ENCODE peak calls at places on chromosomes 16 and 17, in eight cellular contexts. H is lung, K is activated B cell treated with CpG ODN at 0.5 μM for 24 hours, C is AG04450, U is AG09309, S is cardiac muscle cell, D is cardiac fibroblast, Y is nephron progenitor cell. P is an unnamed sample.

GRCh38 chr16:89344314-89344828 is 126.9 kb downstream of the ZNF778 start:
- DNase-seq in H (no peak), K (no peak), C (no peak), U (no peak), S (no peak), D (no peak), Y (no peak), P (no peak)

GRCh38 chr16:87762071-87762571 is 3.7 kb downstream of the KLHDC4 start:
- DNase-seq in H (no peak), K (no peak), C (no peak), U (no peak), S (peak), D (no peak), Y (no peak), P (no peak)

GRCh38 chr16:47729701-47730100 is 268.6 kb downstream of the PHKB start:
- DNase-seq in H (no peak), K (no peak), C (no peak), U (no peak), S (no peak), D (no peak), Y (no peak), P (no peak)

GRCh38 chr16:79510879-79511278 is 89.7 kb downstream of the MAF start:
- DNase-seq in H (no peak), K (no peak), C (no peak), U (no peak), S (no peak), D (no peak), Y (no peak), P (no peak)

GRCh38 chr16:17177968-17178880 is 292.5 kb downstream of the XYLT1 start:
- DNase-seq in H (no peak), K (no peak), C (no peak), U (no peak), S (peak), D (no peak), Y (no peak), P (no peak)

GRCh38 chr16:89829630-89830437 is 1.6 kb downstream of the SPIRE2 start:
- DNase-seq in H (no peak), K (no peak), C (no peak), U (no peak), S (no peak), D (no peak), Y (no peak), P (no peak)

GRCh38 chr17:74325743-74326379 is at the start of gene KIF19:
- DNase-seq in H (peak), K (no peak), C (no peak), U (no peak), S (peak), D (peak), Y (peak), P (no peak)

GRCh38 chr16:72875291-72876036 is 172.5 kb downstream of the ZFHX3 start:
- DNase-seq in H (no peak), K (no peak), C (no peak), U (no peak), S (no peak), D (no peak), Y (no peak), P (no peak)

GRCh38 chr16:49496656-49497055 is 123.1 kb downstream of the C16orf78 start:
- DNase-seq in H (no peak), K (no peak), C (no peak), U (no peak), S (no peak), D (no peak), Y (no peak), P (no peak)

GRCh38 chr17:20171741-20172377 is 162.7 kb downstream of the SPECC1 start:
- DNase-seq in H (no peak), K (no peak), C (no peak), U (no peak), S (peak), D (peak), Y (no peak), P (no peak)

GRCh38 chr17:9192010-9192409 is 170.7 kb downstream of the NTN1 start:
- DNase-seq in H (no peak), K (no peak), C (no peak), U (no peak), S (no peak), D (no peak), Y (no peak), P (no peak)

GRCh38 chr17:9195346-9195870 is 174.1 kb downstream of the NTN1 start:
- DNase-seq in H (no peak), K (no peak), C (no peak), U (no peak), S (no peak), D (no peak), Y (no peak), P (no peak)

GRCh38 chr17:9199474-9200196 is 178.3 kb downstream of the NTN1 start:
- DNase-seq in H (no peak), K (no peak), C (no peak), U (no peak), S (no peak), D (no peak), Y (no peak), P (no peak)

GRCh38 chr17:9200197-9200662 is 178.9 kb downstream of the NTN1 start:
- DNase-seq in H (no peak), K (no peak), C (no peak), U (no peak), S (no peak), D (no peak), Y (no peak), P (no peak)

GRCh38 chr17:9195961-9196668 is 174.8 kb downstream of the NTN1 start:
- DNase-seq in H (no peak), K (no peak), C (no peak), U (no peak), S (peak), D (no peak), Y (peak), P (no peak)
- TF ChIP-seq CTCF in H (no peak), K (no peak), C (no peak), U (no peak), S (no peak), D (no peak), Y (no peak), P (no peak)

GRCh38 chr17:37212184-37212583 is 163.6 kb upstream of the C17orf78 start:
- DNase-seq in H (no peak), K (no peak), C (no peak), U (no peak), S (no peak), D (peak), Y (no peak), P (no peak)
- TF ChIP-seq CTCF in H (no peak), K (no peak), C (peak), U (peak), S (peak), D (peak), Y (no peak), P (no peak)

DNA sequence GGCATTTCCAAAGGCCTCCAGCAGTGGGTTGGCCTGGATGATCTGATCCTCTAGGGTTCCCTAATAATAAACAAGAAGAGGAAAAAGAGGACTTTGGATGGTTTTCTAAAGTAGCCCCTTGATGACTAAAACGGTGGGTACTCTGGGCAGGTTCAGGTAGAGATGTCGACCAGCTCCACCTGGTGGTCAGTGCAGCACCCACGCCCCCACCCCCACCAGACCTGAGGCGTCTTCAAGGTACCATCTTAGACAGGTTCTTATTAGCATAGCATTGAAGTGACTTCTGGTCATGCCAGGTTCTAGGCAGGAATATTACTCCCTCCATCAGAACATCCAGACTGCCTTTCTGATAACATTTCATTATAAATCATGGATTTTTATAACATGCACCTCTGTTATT is 15.0 kb downstream of the MYH13 start:
- DNase-seq in H (no peak), K (no peak), C (no peak), U (no peak), S (no peak), D (no peak), Y (peak), P (no peak)
- TF ChIP-seq CTCF in H (peak), K (no peak), C (no peak), U (peak), S (peak), D (peak), Y (peak), P (peak)

GRCh38 chr16:81996664-81997529 is 14.4 kb downstream of the SDR42E1 start:
- DNase-seq in H (no peak), K (no peak), C (no peak), U (peak), S (peak), D (peak), Y (no peak), P (peak)
- TF ChIP-seq CTCF in H (no peak), K (no peak), C (no peak), U (peak), S (peak), D (peak), Y (no peak), P (peak)

GRCh38 chr17:34443832-34444469 is 80.9 kb upstream of the CCL1 start:
- DNase-seq in H (no peak), K (no peak), C (no peak), U (no peak), S (peak), D (no peak), Y (peak), P (no peak)
- TF ChIP-seq CTCF in H (no peak), K (no peak), C (no peak), U (peak), S (no peak), D (no peak), Y (no peak), P (no peak)

DNA sequence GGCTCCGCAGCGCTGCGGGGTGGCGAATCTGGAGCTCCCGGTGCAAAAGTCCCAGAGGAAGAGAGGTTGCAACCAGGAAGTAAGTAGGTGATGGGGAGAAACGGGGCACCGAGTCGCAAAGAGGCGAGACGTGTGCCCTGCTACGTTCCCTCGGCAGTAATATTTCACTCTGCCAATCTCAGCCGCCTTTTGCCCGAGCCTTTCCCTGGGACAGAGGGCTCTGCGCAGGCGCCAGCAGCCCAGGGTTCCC is at the start of gene NR1D1:
- DNase-seq in H (no peak), K (no peak), C (no peak), U (no peak), S (no peak), D (no peak), Y (no peak), P (no peak)
- TF ChIP-seq CTCF in H (no peak), K (no peak), C (no peak), U (no peak), S (no peak), D (no peak), Y (no peak), P (no peak)

P was measured in HFF-Myc.